ENCODE peak calls at places on chromosomes 7 and 10, in four cellular contexts. One of them, this sample, is unnamed.

GRCh38 chr10:13346912-13347234 is 1.2 kb downstream of the SEPHS1 start:
- DNase-seq in K562: no peak
- DNase-seq in HepG2: no peak
- DNase-seq in A549: peak; percentile 28
- DNase-seq in this sample: no peak

GRCh38 chr7:100785878-100786277 is 41.4 kb downstream of the EPHB4 start:
- DNase-seq in A549: no peak
- DNase-seq in K562: peak; percentile 9
- DNase-seq in HepG2: no peak
- DNase-seq in this sample: no peak

GRCh38 chr10:93481931-93482834 is at the start of gene MYOF:
- DNase-seq in A549: peak; percentile 87
- DNase-seq in HepG2: peak; percentile 59
- DNase-seq in K562: peak; percentile 49
- DNase-seq in this sample: peak; percentile 93

GRCh38 chr7:108094933-108095710 is 35.0 kb downstream of the LAMB4 start:
- DNase-seq in HepG2: peak; percentile 88
- DNase-seq in K562: no peak
- DNase-seq in A549: peak; percentile 50
- DNase-seq in this sample: peak; percentile 91

GRCh38 chr10:12590682-12591642 is 241.6 kb downstream of the CAMK1D start:
- DNase-seq in A549: no peak
- DNase-seq in K562: no peak
- DNase-seq in HepG2: no peak
- DNase-seq in this sample: no peak

GRCh38 chr7:102173669-102174068 is 113.0 kb upstream of the SH2B2 start:
- DNase-seq in K562: no peak
- DNase-seq in A549: no peak
- DNase-seq in HepG2: no peak
- DNase-seq in this sample: no peak

GRCh38 chr10:93330824-93331223 is 151.3 kb downstream of the MYOF start:
- DNase-seq in HepG2: no peak
- DNase-seq in A549: no peak
- DNase-seq in K562: no peak
- DNase-seq in this sample: no peak

GRCh38 chr10:122279725-122280141 is 8.6 kb downstream of the BTBD16 start:
- DNase-seq in HepG2: peak; percentile 54
- DNase-seq in A549: peak; percentile 24
- DNase-seq in K562: peak; percentile 38
- DNase-seq in this sample: peak; percentile 28

GRCh38 chr7:96224682-96225081 is 97.2 kb downstream of the SLC25A13 start:
- DNase-seq in K562: no peak
- DNase-seq in HepG2: peak; percentile 16
- DNase-seq in A549: no peak
- DNase-seq in this sample: no peak

GRCh38 chr7:151585744-151586424 is 66.2 kb upstream of the RHEB start:
- DNase-seq in K562: no peak
- DNase-seq in A549: no peak
- DNase-seq in HepG2: no peak
- DNase-seq in this sample: no peak

GRCh38 chr10:97425964-97426775 is at the start of gene PGAM1:
- DNase-seq in K562: peak; percentile 99
- DNase-seq in HepG2: peak; percentile 89
- DNase-seq in A549: peak; percentile 96
- DNase-seq in this sample: peak; percentile 95

GRCh38 chr10:97426776-97427570 is 982 bp downstream of the PGAM1 start:
- DNase-seq in A549: no peak
- DNase-seq in HepG2: no peak
- DNase-seq in K562: no peak
- DNase-seq in this sample: no peak

GRCh38 chr10:97428572-97428981 is 2.6 kb downstream of the PGAM1 start:
- DNase-seq in HepG2: no peak
- DNase-seq in K562: no peak
- DNase-seq in A549: no peak
- DNase-seq in this sample: no peak

GRCh38 chr10:97422921-97423420 is 3.0 kb upstream of the PGAM1 start:
- DNase-seq in HepG2: no peak
- DNase-seq in K562: no peak
- DNase-seq in A549: no peak
- DNase-seq in this sample: peak; percentile 88

GRCh38 chr10:97427571-97428179 is 1.7 kb downstream of the PGAM1 start:
- DNase-seq in A549: no peak
- DNase-seq in K562: no peak
- DNase-seq in HepG2: peak; percentile 74
- DNase-seq in this sample: peak; percentile 36
- TF ChIP-seq MAZ in A549: no peak
- TF ChIP-seq MAZ in K562: no peak
- TF ChIP-seq MAZ in HepG2: no peak
- TF ChIP-seq MAZ in this sample: no peak

GRCh38 chr10:33329178-33329577 is 5.3 kb downstream of the NRP1 start:
- DNase-seq in A549: no peak
- DNase-seq in HepG2: no peak
- DNase-seq in K562: no peak
- DNase-seq in this sample: no peak
- TF ChIP-seq MAZ in A549: no peak
- TF ChIP-seq MAZ in HepG2: no peak
- TF ChIP-seq MAZ in K562: no peak
- TF ChIP-seq MAZ in this sample: no peak

DNA sequence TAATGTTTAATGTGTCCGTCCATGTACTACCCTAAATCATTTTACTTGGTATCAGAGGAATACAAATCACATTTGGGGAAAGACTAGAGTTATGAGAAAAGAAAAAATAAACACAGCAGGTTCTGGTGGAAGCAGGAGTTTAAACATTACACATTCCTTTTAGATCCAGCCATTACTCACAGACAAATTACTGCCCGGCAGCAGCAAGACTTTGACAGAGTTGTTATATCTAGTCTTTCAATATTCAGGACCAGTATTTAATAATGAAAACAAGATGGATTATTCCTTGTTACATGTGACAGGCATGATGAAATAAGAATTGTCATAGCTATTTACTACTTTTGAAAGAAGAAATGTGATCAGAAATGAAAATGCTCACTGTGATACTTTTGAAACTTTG is 131.8 kb upstream of the GNAI1 start:
- DNase-seq in A549: no peak
- DNase-seq in K562: no peak
- DNase-seq in HepG2: no peak
- DNase-seq in this sample: peak; percentile 38
- TF ChIP-seq MAZ in A549: no peak
- TF ChIP-seq MAZ in K562: no peak
- TF ChIP-seq MAZ in HepG2: no peak
- TF ChIP-seq MAZ in this sample: no peak

GRCh38 chr10:1410469-1411395 is 326.6 kb downstream of the ADARB2 start:
- DNase-seq in HepG2: no peak
- DNase-seq in K562: no peak
- DNase-seq in A549: no peak
- DNase-seq in this sample: no peak

GRCh38 chr10:1406976-1407945 is 330.1 kb downstream of the ADARB2 start:
- DNase-seq in K562: no peak
- DNase-seq in HepG2: no peak
- DNase-seq in A549: no peak
- DNase-seq in this sample: no peak

GRCh38 chr10:1408656-1409358 is 328.5 kb downstream of the ADARB2 start:
- DNase-seq in K562: no peak
- DNase-seq in A549: no peak
- DNase-seq in HepG2: no peak
- DNase-seq in this sample: no peak

GRCh38 chr10:1410032-1410431 is 327.3 kb downstream of the ADARB2 start:
- DNase-seq in K562: no peak
- DNase-seq in HepG2: no peak
- DNase-seq in A549: no peak
- DNase-seq in this sample: no peak

GRCh38 chr10:1409359-1409750 is 328.0 kb downstream of the ADARB2 start:
- DNase-seq in HepG2: no peak
- DNase-seq in K562: no peak
- DNase-seq in A549: no peak
- DNase-seq in this sample: no peak
- TF ChIP-seq MAZ in HepG2: no peak
- TF ChIP-seq MAZ in K562: no peak
- TF ChIP-seq MAZ in A549: no peak
- TF ChIP-seq MAZ in this sample: no peak

GRCh38 chr7:3579638-3580219 is 278.7 kb downstream of the SDK1 start:
- DNase-seq in K562: no peak
- DNase-seq in A549: no peak
- DNase-seq in HepG2: no peak
- DNase-seq in this sample: no peak
- TF ChIP-seq MAZ in K562: no peak
- TF ChIP-seq MAZ in A549: no peak
- TF ChIP-seq MAZ in HepG2: no peak
- TF ChIP-seq MAZ in this sample: no peak

GRCh38 chr10:66980276-66980675 is 54.4 kb downstream of the LRRTM3 start:
- DNase-seq in HepG2: no peak
- DNase-seq in K562: no peak
- DNase-seq in A549: no peak
- DNase-seq in this sample: no peak
- TF ChIP-seq MAZ in HepG2: no peak
- TF ChIP-seq MAZ in K562: no peak
- TF ChIP-seq MAZ in A549: no peak
- TF ChIP-seq MAZ in this sample: no peak

DNA sequence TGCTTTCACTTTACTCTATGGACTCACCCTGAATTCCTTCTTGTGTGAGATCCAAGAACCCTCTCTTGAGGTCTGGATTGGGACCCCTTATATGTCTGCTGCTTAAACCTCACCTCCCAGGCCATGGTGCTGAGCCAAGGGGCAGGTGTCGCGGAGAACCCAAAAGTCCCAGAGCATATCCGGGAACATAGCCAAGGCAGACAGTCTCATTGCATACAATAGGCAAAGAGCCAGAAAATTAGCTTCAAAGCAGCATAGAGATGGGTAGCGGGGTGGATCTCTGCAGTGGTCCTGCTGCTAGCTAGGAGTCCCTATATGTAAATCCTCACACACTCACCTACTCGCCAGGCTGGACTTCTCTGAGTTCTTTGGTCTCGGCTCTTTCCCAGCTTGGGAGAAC is 5.5 kb downstream of the CCL24 start:
- DNase-seq in A549: no peak
- DNase-seq in K562: no peak
- DNase-seq in HepG2: no peak
- DNase-seq in this sample: no peak
- TF ChIP-seq MAZ in A549: no peak
- TF ChIP-seq MAZ in K562: no peak
- TF ChIP-seq MAZ in HepG2: no peak
- TF ChIP-seq MAZ in this sample: no peak

GRCh38 chr10:16520900-16521299 is 779 bp downstream of the C1QL3 start:
- DNase-seq in A549: no peak
- DNase-seq in K562: no peak
- DNase-seq in HepG2: no peak
- DNase-seq in this sample: peak; percentile 12
- TF ChIP-seq MAZ in A549: no peak
- TF ChIP-seq MAZ in K562: no peak
- TF ChIP-seq MAZ in HepG2: no peak
- TF ChIP-seq MAZ in this sample: no peak